ENCODE peak calls at places on chromosomes 5 and 9, in ten cellular contexts. Q is neural progenitor cell; K is endodermal cell; E is left ventricle myocardium inferior; O is astrocyte; H is AG04450; T is uterus; I is ovary; Z is psoas muscle; C is CD8-positive, alpha-beta T cell. W is an unnamed sample.

GRCh38 chr5:61675015-61675692 is 343.1 kb downstream of the ZSWIM6 start:
- DNase-seq in Q (peak; percentile 89), K (peak; percentile 61), E (no peak), O (no peak), H (no peak), T (no peak), I (no peak), Z (no peak), C (no peak), W (no peak)

GRCh38 chr5:95057610-95058009 is 227.3 kb downstream of the MCTP1 start:
- DNase-seq in Q (no peak), K (no peak), E (no peak), O (no peak), H (no peak), T (no peak), I (no peak), Z (no peak), C (no peak), W (no peak)

GRCh38 chr5:174690256-174690655 is 34.1 kb upstream of the MSX2 start:
- DNase-seq in Q (peak; percentile 53), K (peak; percentile 63), E (no peak), O (no peak), H (no peak), T (no peak), I (peak; percentile 42), Z (no peak), C (no peak), W (no peak)

GRCh38 chr9:133528887-133529262 is 4.1 kb upstream of the MYMK start:
- DNase-seq in Q (no peak), K (peak; percentile 53), E (no peak), O (no peak), H (no peak), T (no peak), I (no peak), Z (no peak), C (no peak), W (no peak)

GRCh38 chr5:83378624-83379259 is 92.8 kb upstream of the VCAN start:
- DNase-seq in Q (no peak), K (peak; percentile 53), E (no peak), O (no peak), H (no peak), T (no peak), I (no peak), Z (no peak), C (no peak), W (no peak)

GRCh38 chr9:129102791-129103594 is 7.6 kb downstream of the CRAT start:
- DNase-seq in Q (peak; percentile 79), K (peak; percentile 90), E (peak; percentile 34), O (no peak), H (no peak), T (no peak), I (peak; percentile 50), Z (peak; percentile 67), C (no peak), W (no peak)

GRCh38 chr5:156529902-156530301 is 202.9 kb downstream of the SGCD start:
- DNase-seq in Q (no peak), K (no peak), E (no peak), O (no peak), H (no peak), T (no peak), I (no peak), Z (no peak), C (no peak), W (no peak)

GRCh38 chr5:140402258-140403074 is 833 bp downstream of the ANKHD1 start:
- DNase-seq in Q (peak; percentile 84), K (peak; percentile 91), E (peak; percentile 37), O (peak; percentile 36), H (no peak), T (no peak), I (no peak), Z (no peak), C (peak; percentile 26), W (no peak)

GRCh38 chr5:149211566-149211965 is 60.1 kb upstream of the AFAP1L1 start:
- DNase-seq in Q (no peak), K (no peak), E (no peak), O (peak; percentile 92), H (peak; percentile 21), T (no peak), I (no peak), Z (no peak), C (no peak), W (no peak)

GRCh38 chr5:8184455-8185063 is 315.6 kb downstream of the MTRR start:
- DNase-seq in Q (peak; percentile 70), K (peak; percentile 93), E (no peak), O (no peak), H (peak; percentile 3), T (no peak), I (peak; percentile 45), Z (no peak), C (no peak), W (no peak)

GRCh38 chr5:163489055-163489744 is 16.2 kb upstream of the MAT2B start:
- DNase-seq in Q (no peak), K (peak; percentile 75), E (no peak), O (no peak), H (no peak), T (no peak), I (no peak), Z (no peak), C (no peak), W (no peak)

GRCh38 chr5:143946821-143947220 is 134.9 kb downstream of the HMHB1 start:
- DNase-seq in Q (no peak), K (no peak), E (no peak), O (no peak), H (no peak), T (no peak), I (no peak), Z (no peak), C (no peak), W (no peak)

GRCh38 chr5:143955140-143955539 is 143.2 kb downstream of the HMHB1 start:
- DNase-seq in Q (no peak), K (no peak), E (peak; percentile 15), O (peak; percentile 51), H (no peak), T (no peak), I (no peak), Z (no peak), C (no peak), W (no peak)

GRCh38 chr5:143947313-143947712 is 135.4 kb downstream of the HMHB1 start:
- DNase-seq in Q (no peak), K (no peak), E (no peak), O (no peak), H (no peak), T (no peak), I (no peak), Z (no peak), C (no peak), W (no peak)

GRCh38 chr5:143957455-143957854 is 145.5 kb downstream of the HMHB1 start:
- DNase-seq in Q (no peak), K (no peak), E (no peak), O (no peak), H (no peak), T (no peak), I (no peak), Z (no peak), C (no peak), W (no peak)

DNA sequence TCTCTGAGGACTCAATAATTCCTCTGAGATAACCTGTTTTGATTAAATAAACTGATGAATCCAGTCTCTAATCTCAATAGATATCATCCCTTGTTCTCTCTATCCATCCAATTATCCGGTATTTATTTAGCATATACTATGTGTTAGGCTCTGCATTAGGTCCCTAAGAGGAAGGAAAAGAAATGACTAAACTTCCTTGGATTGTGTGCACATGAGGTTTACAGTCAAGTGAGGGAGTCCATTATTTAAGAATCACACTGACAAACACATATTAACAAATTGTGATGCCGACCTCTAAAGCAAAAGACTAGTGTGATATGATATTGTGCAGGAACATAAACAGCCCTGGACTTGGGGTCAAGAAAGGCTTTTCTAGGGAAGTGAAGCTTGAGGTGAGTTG is 140.8 kb downstream of the HMHB1 start:
- DNase-seq in Q (no peak), K (no peak), E (no peak), O (no peak), H (no peak), T (no peak), I (no peak), Z (no peak), C (no peak), W (no peak)
- TF ChIP-seq CTCF in Q (no peak), K (no peak), E (no peak), O (no peak), H (no peak), T (no peak), I (no peak), Z (no peak), C (no peak), W (no peak)

GRCh38 chr5:172771439-172772111 is 580 bp upstream of the DUSP1 start:
- DNase-seq in Q (no peak), K (no peak), E (no peak), O (no peak), H (no peak), T (no peak), I (no peak), Z (no peak), C (no peak), W (no peak)
- H3K4me3 ChIP-seq in Q (peak overlapping the region; percentile 62), K (peak overlapping the region; percentile 93), E (peak overlapping the region; percentile 84), O (peak overlapping the region; percentile 56), H (peak overlapping the region; percentile 59), T (peak overlapping the region; percentile 40), I (peak overlapping the region; percentile 38), Z (peak overlapping the region; percentile 79), C (peak overlapping the region; percentile 89), W (peak overlapping the region; percentile 42)

DNA sequence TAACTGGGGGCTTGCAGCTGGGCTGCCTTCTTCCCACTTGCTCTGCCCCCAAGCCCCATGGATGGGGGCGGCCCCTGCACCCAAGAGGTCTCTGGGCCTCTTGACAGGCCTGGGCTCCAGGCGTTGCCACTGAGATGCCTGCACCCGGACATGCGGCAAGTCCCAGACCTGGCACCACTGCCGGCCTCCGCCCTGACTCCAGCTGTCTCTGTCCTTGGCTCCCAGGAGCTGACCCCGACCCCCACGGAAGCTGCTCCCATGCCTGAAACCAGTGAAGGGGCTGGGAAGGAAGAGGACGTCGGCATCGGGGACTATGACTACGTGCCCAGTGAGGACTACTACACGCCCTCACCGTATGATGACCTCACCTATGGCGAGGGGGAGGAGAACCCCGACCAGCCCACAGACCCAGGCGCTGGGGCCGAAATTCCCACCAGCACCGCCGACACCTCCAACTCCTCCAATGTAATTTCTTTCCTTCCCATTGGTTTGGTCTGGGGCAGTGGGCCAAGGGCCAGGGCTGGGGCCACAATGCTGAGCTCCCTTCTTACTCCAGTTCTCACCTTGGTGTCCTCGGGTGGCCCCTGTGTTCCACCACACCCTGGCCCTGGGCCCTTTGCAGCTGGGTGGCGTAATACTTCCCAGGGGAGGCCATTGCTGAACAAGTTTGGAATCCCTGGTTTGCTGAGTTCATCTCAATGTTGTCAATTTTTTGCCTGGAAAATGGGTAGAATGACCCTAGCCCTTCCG is 88.6 kb downstream of the COL5A1 start:
- DNase-seq in Q (no peak), K (no peak), E (peak; percentile 75), O (no peak), H (no peak), T (peak; percentile 72), I (peak; percentile 62), Z (peak; percentile 81), C (no peak), W (no peak)
- H3K27me3 ChIP-seq in Q (no peaks in the 10 kb centered on the region), K (no peaks in the 10 kb centered on the region), E (no peaks in the 10 kb centered on the region), O (no peaks in the 10 kb centered on the region), H (no peaks in the 10 kb centered on the region), T (no peaks in the 10 kb centered on the region), I (no peaks in the 10 kb centered on the region), Z (peaks cover 87% of the 10 kb centered on the region), C (no peaks in the 10 kb centered on the region), W (no peaks in the 10 kb centered on the region)

DNA sequence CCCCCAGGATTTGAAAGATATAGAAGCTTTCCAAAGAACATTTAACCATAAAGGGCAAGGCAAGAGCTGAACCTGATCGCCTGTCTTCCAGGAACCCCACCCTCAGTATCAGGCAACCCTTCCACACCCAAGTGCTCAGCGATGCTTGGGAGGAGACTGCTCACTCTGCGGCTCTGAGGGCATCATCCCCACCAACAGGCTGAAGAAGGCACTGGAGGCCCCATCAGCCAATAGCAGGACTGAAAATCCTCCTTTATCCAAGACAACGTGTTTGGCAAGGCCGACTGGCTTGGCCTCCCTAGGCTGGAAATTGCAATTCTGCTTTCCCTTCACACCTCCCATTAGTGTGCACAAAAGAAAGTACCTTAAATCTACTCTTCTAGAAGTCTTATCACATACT is 1.4 kb upstream of the PPP2CA start:
- DNase-seq in Q (peak; percentile 71), K (peak; percentile 83), E (no peak), O (no peak), H (no peak), T (peak; percentile 35), I (no peak), Z (no peak), C (no peak), W (no peak)
- TF ChIP-seq CTCF in Q (peak; percentile 25), K (peak; percentile 50), E (no peak), O (no peak), H (no peak), T (no peak), I (no peak), Z (no peak), C (no peak), W (no peak)